ENCODE peak calls at places on chromosome 1, in nine cellular contexts. N is RWPE2, V is GM20000, C is stomach, Q is IMR-90, L is PC-3, J is coronary artery, F is fibroblast of pulmonary artery, R is AG04450. T is an unnamed sample.

GRCh38 chr1:36034692-36035091 is 49.2 kb upstream of the TEKT2 start:
- DNase-seq in N (no peak), J (no peak), Q (peak; percentile 75), L (peak; percentile 88), C (no peak), V (no peak), F (peak; percentile 65), R (no peak), T (peak; percentile 10)

GRCh38 chr1:25022361-25023189 is 92.5 kb upstream of the RUNX3 start:
- DNase-seq in F (peak; percentile 96), C (peak; percentile 74), R (peak; percentile 62), V (peak; percentile 81), N (no peak), Q (peak; percentile 96), J (no peak), L (peak; percentile 64), T (peak; percentile 57)

GRCh38 chr1:227542153-227543120 is 20.9 kb upstream of the ZNF678 start:
- DNase-seq in F (peak; percentile 74), Q (peak; percentile 80), J (peak; percentile 90), L (peak; percentile 98), R (peak; percentile 33), N (no peak), V (peak; percentile 94), C (peak; percentile 88), T (peak; percentile 94)

GRCh38 chr1:214740471-214740870 is 137.5 kb downstream of the CENPF start:
- DNase-seq in C (no peak), V (no peak), J (no peak), Q (no peak), F (no peak), L (peak; percentile 43), N (no peak), R (no peak), T (no peak)

GRCh38 chr1:57411262-57411661 is 12.6 kb downstream of the DAB1 start:
- DNase-seq in V (no peak), R (no peak), J (no peak), L (peak; percentile 34), F (no peak), N (no peak), C (no peak), Q (peak; percentile 31), T (peak; percentile 55)

GRCh38 chr1:231053493-231054162 is 13.6 kb upstream of the FAM89A start:
- DNase-seq in Q (peak; percentile 77), F (peak; percentile 80), C (peak; percentile 88), N (no peak), L (peak; percentile 61), J (no peak), V (no peak), R (peak; percentile 53), T (peak; percentile 33)

GRCh38 chr1:247540536-247540935 is 4.3 kb upstream of the OR2C3 start:
- DNase-seq in J (no peak), N (no peak), C (no peak), Q (no peak), R (no peak), F (no peak), L (no peak), V (no peak), T (no peak)

GRCh38 chr1:105678334-105678733 is 1378.1 kb upstream of the PRMT6 start:
- DNase-seq in Q (no peak), R (no peak), L (peak; percentile 77), N (no peak), J (no peak), F (no peak), C (no peak), V (no peak), T (no peak)

GRCh38 chr1:11797525-11798216 is 8.1 kb downstream of the MTHFR start:
- DNase-seq in V (no peak), J (peak; percentile 82), Q (peak; percentile 51), F (peak; percentile 97), C (no peak), L (no peak), R (no peak), N (no peak), T (no peak)

GRCh38 chr1:3405974-3406867 is 48.2 kb upstream of the ARHGEF16 start:
- DNase-seq in Q (no peak), R (no peak), C (no peak), L (no peak), V (no peak), N (no peak), J (no peak), F (no peak), T (no peak)

GRCh38 chr1:15610167-15610566 is 7.1 kb upstream of the DDI2 start:
- DNase-seq in N (no peak), V (no peak), J (no peak), F (no peak), R (no peak), L (peak; percentile 54), C (no peak), Q (no peak), T (no peak)

GRCh38 chr1:107263291-107263790 is 122.5 kb downstream of the NTNG1 start:
- DNase-seq in J (no peak), L (no peak), R (no peak), C (no peak), F (no peak), Q (no peak), N (no peak), V (no peak), T (no peak)

GRCh38 chr1:202029171-202029665 is 18.8 kb downstream of the ELF3 start:
- DNase-seq in V (no peak), J (no peak), F (peak; percentile 64), R (peak; percentile 33), Q (peak; percentile 90), L (peak; percentile 88), C (no peak), N (no peak), T (no peak)

GRCh38 chr1:184113251-184113650 is 61.7 kb downstream of the TSEN15 start:
- DNase-seq in J (no peak), F (no peak), N (no peak), V (no peak), C (no peak), L (no peak), R (no peak), Q (no peak), T (no peak)

GRCh38 chr1:184116287-184116686 is 64.8 kb downstream of the TSEN15 start:
- DNase-seq in Q (no peak), N (no peak), J (no peak), R (no peak), C (no peak), F (no peak), L (no peak), V (no peak), T (no peak)

GRCh38 chr1:184112176-184112948 is 60.8 kb downstream of the TSEN15 start:
- DNase-seq in Q (no peak), C (no peak), L (peak; percentile 2), F (no peak), J (no peak), R (no peak), V (no peak), N (no peak), T (no peak)

GRCh38 chr1:184114818-184115398 is 63.4 kb downstream of the TSEN15 start:
- DNase-seq in C (no peak), L (no peak), F (no peak), N (no peak), Q (no peak), J (no peak), R (no peak), V (no peak), T (no peak)

GRCh38 chr1:184110253-184111204 is 59.0 kb downstream of the TSEN15 start:
- DNase-seq in N (no peak), L (no peak), J (no peak), C (no peak), R (no peak), V (no peak), F (no peak), Q (no peak), T (no peak)
- TF ChIP-seq CTCF in N (no peak), L (no peak), J (no peak), C (no peak), R (no peak), V (no peak), F (peak; percentile 3), Q (no peak), T (no peak)

DNA sequence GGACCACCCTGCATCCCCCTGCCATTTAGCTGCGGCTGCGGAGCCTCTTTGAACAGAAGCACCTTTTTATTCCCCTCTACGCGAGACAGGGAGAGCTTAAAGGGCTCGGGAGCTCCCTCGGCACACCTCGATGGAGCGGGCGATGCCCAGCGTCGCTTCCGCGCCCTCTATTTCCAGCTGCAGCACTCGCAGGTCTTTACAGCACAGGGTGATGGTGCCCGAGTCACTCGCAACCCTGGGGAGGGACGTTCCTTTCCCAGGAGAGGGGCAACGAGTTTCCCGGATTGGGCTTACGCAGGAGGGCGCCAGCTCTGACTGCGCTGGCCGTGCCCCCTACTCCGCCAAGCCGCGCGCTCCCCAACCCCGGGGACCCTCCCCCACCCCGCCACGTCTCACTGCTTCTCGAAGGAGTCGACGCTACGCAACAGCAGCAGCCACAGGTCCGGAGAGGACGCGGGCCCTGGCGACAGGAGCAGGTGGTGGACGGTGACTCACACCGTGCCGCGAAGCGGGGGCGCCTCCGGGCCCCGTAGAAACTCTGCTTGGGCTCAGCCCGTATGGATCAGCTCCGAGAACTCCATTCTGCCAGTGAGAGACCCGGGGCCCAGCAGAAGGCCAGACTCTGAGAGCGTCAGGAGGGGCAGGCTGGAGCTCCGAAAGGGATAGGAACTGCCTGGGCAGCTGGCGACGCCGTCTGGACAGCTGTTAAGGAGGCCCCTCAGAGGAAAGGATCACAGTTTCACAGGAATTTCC is 5.8 kb upstream of the FAM167B start:
- DNase-seq in L (peak; percentile 57), J (peak; percentile 86), V (peak; percentile 73), F (peak; percentile 58), Q (peak; percentile 66), N (no peak), R (no peak), C (peak; percentile 66), T (peak; percentile 64)
- TF ChIP-seq CTCF in L (no peak), J (no peak), V (no peak), F (no peak), Q (peak; percentile 10), N (no peak), R (no peak), C (no peak), T (no peak)

GRCh38 chr1:30697977-30698376 is 25.4 kb downstream of the MATN1 start:
- DNase-seq in F (peak; percentile 38), N (no peak), J (no peak), R (no peak), L (peak; percentile 56), V (no peak), Q (peak; percentile 33), C (no peak), T (no peak)
- TF ChIP-seq CTCF in F (no peak), N (peak; percentile 23), J (no peak), R (no peak), L (peak; percentile 34), V (no peak), Q (peak; percentile 1), C (no peak), T (no peak)

DNA sequence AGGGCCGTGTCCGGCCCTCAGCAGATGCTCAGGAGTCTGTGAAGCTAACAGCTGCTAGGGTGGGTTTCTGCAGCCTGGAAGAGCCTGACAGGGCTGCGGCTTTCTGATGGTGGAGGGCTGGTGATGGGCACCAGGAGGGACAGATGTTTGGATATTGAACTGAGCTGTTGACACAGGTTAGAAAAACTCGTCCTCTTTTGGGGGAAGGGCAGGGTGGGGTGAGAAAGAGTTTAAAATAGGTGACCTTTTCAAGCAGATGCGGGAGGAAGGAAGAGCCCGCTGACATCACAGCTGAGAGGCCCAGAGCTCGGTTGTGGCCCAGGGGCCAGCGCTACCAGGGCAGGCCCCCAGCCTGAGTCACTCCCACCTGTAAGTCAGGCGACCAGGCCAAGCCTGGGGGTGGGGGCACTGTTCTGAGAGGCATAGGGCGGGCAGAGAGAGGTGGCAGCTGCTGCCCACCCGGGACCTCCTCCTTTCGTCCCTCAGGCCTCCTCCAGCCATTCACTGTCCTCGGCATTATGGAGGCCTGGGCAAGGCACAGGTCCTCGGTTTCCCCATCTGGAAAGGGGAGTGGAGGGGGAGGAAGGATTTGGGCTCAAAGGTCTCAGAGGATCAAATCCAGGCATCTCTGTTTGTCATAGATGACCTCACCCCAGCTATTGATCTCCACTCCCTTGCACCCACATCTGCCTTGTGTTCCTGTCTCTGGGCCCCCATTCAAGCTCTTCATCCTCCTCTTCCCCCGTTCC is 32.3 kb upstream of the ID3 start:
- DNase-seq in R (no peak), C (no peak), F (no peak), V (peak; percentile 70), J (no peak), L (no peak), N (no peak), Q (peak; percentile 46), T (no peak)
- TF ChIP-seq CTCF in R (no peak), C (no peak), F (no peak), V (no peak), J (no peak), L (no peak), N (no peak), Q (no peak), T (no peak)

T was measured in Calu3.